ENCODE peak calls at places on chromosomes 2 and 18, in four cellular contexts. O, T, M and U are unnamed samples.
A peak's percentile ranks its signal among the peaks of the same experiment; 100 is the strongest.

GRCh38 chr2:33535409-33535808 is 59.0 kb downstream of the RASGRP3 start:
- DNase-seq in O (no peak), T (no peak), M (no peak), U (no peak)

GRCh38 chr18:59905686-59906091 is 5.9 kb downstream of the PMAIP1 start:
- DNase-seq in O (no peak), T (no peak), M (no peak), U (no peak)

GRCh38 chr2:88669371-88670214 is 21.9 kb upstream of the RPIA start:
- DNase-seq in O (no peak), T (peak; percentile 49), M (no peak), U (peak; percentile 19)

GRCh38 chr18:45284174-45284573 is 331.1 kb upstream of the SLC14A2 start:
- DNase-seq in O (no peak), T (no peak), M (no peak), U (no peak)

GRCh38 chr2:148965596-148966431 is 72.7 kb upstream of the LYPD6B start:
- DNase-seq in O (no peak), T (no peak), M (no peak), U (no peak)

GRCh38 chr18:45663646-45664045 is 48.4 kb downstream of the SLC14A2 start:
- DNase-seq in O (no peak), T (no peak), M (no peak), U (no peak)

GRCh38 chr2:70596739-70597138 is 43.1 kb upstream of the TGFA start:
- DNase-seq in O (no peak), T (no peak), M (no peak), U (no peak)

GRCh38 chr2:98469862-98470544 is 25.3 kb downstream of the INPP4A start:
- DNase-seq in O (no peak), T (no peak), M (no peak), U (no peak)

GRCh38 chr2:234770081-234770506 is 181.7 kb upstream of the SH3BP4 start:
- DNase-seq in O (no peak), T (no peak), M (no peak), U (no peak)

GRCh38 chr18:12076424-12077140 is 17.1 kb upstream of the ANKRD62 start:
- DNase-seq in O (no peak), T (no peak), M (no peak), U (no peak)

GRCh38 chr2:187302619-187303018 is 145.4 kb downstream of the CALCRL start:
- DNase-seq in O (no peak), T (no peak), M (no peak), U (no peak)

GRCh38 chr2:187991389-187991788 is 300.3 kb upstream of the GULP1 start:
- DNase-seq in O (no peak), T (no peak), M (peak; percentile 16), U (no peak)

GRCh38 chr2:4053769-4054493 is 350.6 kb downstream of the DCDC2C start:
- DNase-seq in O (no peak), T (no peak), M (no peak), U (no peak)

GRCh38 chr18:11762429-11762828 is 73.4 kb downstream of the GNAL start:
- DNase-seq in O (no peak), T (no peak), M (no peak), U (no peak)

GRCh38 chr2:15919716-15920444 is 20.5 kb upstream of the MYCN start:
- DNase-seq in O (no peak), T (no peak), M (no peak), U (no peak)

GRCh38 chr2:88545118-88545517 is 82.1 kb downstream of the EIF2AK3 start:
- DNase-seq in O (no peak), T (no peak), M (no peak), U (peak; percentile 21)

GRCh38 chr2:86832334-86833096 is 29.2 kb downstream of the CD8B start:
- DNase-seq in O (no peak), T (no peak), M (no peak), U (no peak)

GRCh38 chr18:61388010-61388409 is 54.8 kb downstream of the CDH20 start:
- DNase-seq in O (no peak), T (no peak), M (no peak), U (no peak)

GRCh38 chr2:38443021-38443541 is 66.0 kb upstream of the ATL2 start:
- DNase-seq in O (no peak), T (no peak), M (no peak), U (no peak)

GRCh38 chr2:166031054-166031453 is 77.5 kb upstream of the TTC21B start:
- DNase-seq in O (no peak), T (no peak), M (no peak), U (no peak)

GRCh38 chr2:108593547-108594098 is 59.4 kb downstream of the LIMS1 start:
- DNase-seq in O (no peak), T (no peak), M (peak; percentile 83), U (no peak)

GRCh38 chr2:65294136-65294535 is 66.5 kb downstream of the ACTR2 start:
- DNase-seq in O (no peak), T (no peak), M (no peak), U (no peak)

GRCh38 chr2:171459498-171459897 is 25.5 kb downstream of the DCAF17 start:
- DNase-seq in O (no peak), T (no peak), M (no peak), U (no peak)

GRCh38 chr2:177211602-177212105 is 940 bp upstream of the HNRNPA3 start:
- DNase-seq in O (no peak), T (no peak), M (no peak), U (no peak)

GRCh38 chr2:176093889-176094232 is 1.3 kb downstream of the HOXD13 start:
- DNase-seq in O (no peak), T (no peak), M (no peak), U (no peak)

GRCh38 chr2:131419447-131419846 is 55.5 kb upstream of the RAB6D start:
- DNase-seq in O (no peak), T (no peak), M (no peak), U (no peak)

GRCh38 chr2:121346886-121347285 is 61.9 kb upstream of the TFCP2L1 start:
- DNase-seq in O (no peak), T (no peak), M (no peak), U (no peak)

GRCh38 chr18:58863539-58864145 is 1.0 kb upstream of the ZNF532 start:
- DNase-seq in O (no peak), T (peak; percentile 25), M (no peak), U (no peak)

GRCh38 chr2:226123307-226123706 is 676.3 kb downstream of the IRS1 start:
- DNase-seq in O (no peak), T (no peak), M (peak; percentile 64), U (no peak)

GRCh38 chr2:69784228-69784627 is 42.3 kb downstream of the ANXA4 start:
- DNase-seq in O (no peak), T (no peak), M (no peak), U (no peak)

GRCh38 chr2:98727758-98728718 is 2.9 kb downstream of the MGAT4A start:
- DNase-seq in O (no peak), T (peak; percentile 66), M (no peak), U (peak; percentile 77)

GRCh38 chr2:195411219-195411687 is 245.8 kb upstream of the SLC39A10 start:
- DNase-seq in O (no peak), T (no peak), M (peak; percentile 82), U (no peak)

GRCh38 chr2:41872646-41873045 is 175.2 kb upstream of the PKDCC start:
- DNase-seq in O (no peak), T (peak; percentile 11), M (no peak), U (peak; percentile 7)
- H3K4me3 ChIP-seq in O (no peak overlapping the region), T (no peak overlapping the region), M (no peak overlapping the region), U (no peak overlapping the region)

GRCh38 chr2:40343904-40344303 is 108.0 kb downstream of the SLC8A1 start:
- DNase-seq in O (no peak), T (no peak), M (no peak), U (no peak)

GRCh38 chr2:40348038-40348437 is 103.9 kb downstream of the SLC8A1 start:
- DNase-seq in O (no peak), T (no peak), M (no peak), U (no peak)

GRCh38 chr2:40348665-40349064 is 103.2 kb downstream of the SLC8A1 start:
- DNase-seq in O (no peak), T (no peak), M (peak; percentile 77), U (no peak)

GRCh38 chr2:40344364-40344763 is 107.5 kb downstream of the SLC8A1 start:
- DNase-seq in O (no peak), T (no peak), M (no peak), U (no peak)

GRCh38 chr2:40346535-40347354 is 105.1 kb downstream of the SLC8A1 start:
- DNase-seq in O (no peak), T (no peak), M (no peak), U (no peak)
- H3K4me3 ChIP-seq in O (peak overlapping the region; percentile 10), T (no peak overlapping the region), M (no peak overlapping the region), U (no peak overlapping the region)

GRCh38 chr2:26182441-26182840 is 9.6 kb downstream of the GAREM2 start:
- DNase-seq in O (no peak), T (no peak), M (no peak), U (no peak)

GRCh38 chr2:26185304-26185928 is 12.5 kb downstream of the GAREM2 start:
- DNase-seq in O (no peak), T (no peak), M (no peak), U (no peak)

GRCh38 chr2:26184555-26185303 is 11.8 kb downstream of the GAREM2 start:
- DNase-seq in O (no peak), T (peak; percentile 92), M (peak; percentile 18), U (peak; percentile 59)

GRCh38 chr2:26182887-26183630 is 10.2 kb downstream of the GAREM2 start:
- DNase-seq in O (no peak), T (no peak), M (no peak), U (no peak)

DNA sequence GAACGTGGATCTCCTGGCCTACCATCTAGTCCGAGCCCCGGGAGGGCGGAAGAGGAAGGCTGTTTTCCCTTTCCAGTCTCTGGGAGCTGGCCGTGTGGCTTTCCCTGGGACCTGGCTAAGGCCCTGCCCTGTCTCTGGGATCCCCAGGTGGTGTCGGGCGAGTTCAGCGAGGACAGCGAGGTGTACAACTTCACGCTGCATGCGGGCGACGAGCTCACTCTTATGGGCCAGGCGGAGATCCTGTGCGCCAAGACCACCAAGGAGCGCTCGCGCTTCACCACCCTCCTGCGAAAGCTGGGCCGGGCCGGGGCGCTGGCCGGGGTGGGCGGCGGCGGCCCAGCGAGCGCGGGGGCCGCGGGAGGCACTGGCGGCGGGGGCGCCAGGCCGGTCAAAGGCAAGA is 11.2 kb downstream of the GAREM2 start:
- DNase-seq in O (no peak), T (no peak), M (no peak), U (no peak)
- H3K4me3 ChIP-seq in O (peak overlapping the region; percentile 90), T (no peak overlapping the region), M (no peak overlapping the region), U (no peak overlapping the region)

GRCh38 chr2:174325373-174325772 is 9.4 kb upstream of the SP9 start:
- DNase-seq in O (no peak), T (no peak), M (no peak), U (no peak)
- H3K4me3 ChIP-seq in O (no peak overlapping the region), T (no peak overlapping the region), M (no peak overlapping the region), U (no peak overlapping the region)

DNA sequence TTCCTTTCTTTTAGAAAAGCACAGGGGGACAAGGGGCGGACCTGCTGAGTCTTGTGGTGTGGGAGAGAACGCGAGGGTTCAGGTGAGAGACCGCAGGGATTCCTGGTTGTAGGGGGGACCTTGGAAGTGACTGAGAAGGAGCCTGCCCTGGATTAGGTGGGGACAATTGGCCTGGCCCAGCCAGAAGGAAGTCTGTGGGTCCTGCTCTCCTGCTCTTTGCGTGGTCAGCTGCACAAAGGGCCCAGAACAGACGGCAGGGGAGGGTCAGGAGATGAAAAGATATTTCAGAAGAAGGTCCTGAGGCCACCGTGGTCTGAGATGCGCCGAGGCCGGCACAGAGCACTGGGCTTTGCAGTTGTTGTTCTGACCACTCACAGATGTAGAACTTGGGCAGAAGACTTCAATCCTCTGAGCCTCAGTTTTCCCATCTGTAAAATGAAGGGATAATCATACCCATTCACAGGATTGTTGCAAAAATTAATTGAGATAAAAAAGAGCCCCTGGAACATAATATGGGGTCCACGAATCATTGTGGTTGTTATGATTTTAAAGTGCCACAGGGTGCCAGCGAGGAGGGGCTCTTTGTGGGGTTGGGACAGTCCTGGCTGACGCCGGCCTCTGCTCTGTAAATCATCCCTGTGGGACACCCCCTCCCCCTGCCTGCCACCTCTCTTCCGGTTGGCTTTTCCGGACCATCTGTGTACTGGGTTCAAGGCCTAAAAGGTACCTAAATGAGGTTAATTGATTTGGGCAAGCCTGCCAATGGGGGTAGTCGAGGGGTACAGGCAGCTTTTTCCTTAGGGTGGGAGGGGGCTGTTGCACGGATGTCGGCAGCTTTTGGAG is 1.8 kb downstream of the LPIN1 start:
- DNase-seq in O (no peak), T (no peak), M (no peak), U (no peak)
- H3K4me3 ChIP-seq in O (peak overlapping the region; percentile 80), T (peak overlapping the region; percentile 97), M (no peak overlapping the region), U (peak overlapping the region; percentile 82)